ENCODE peak calls at places on chromosome 14, in seven cellular contexts. E, J, H, F, V, R and G are unnamed samples.

GRCh38 chr14:20652996-20653975 is 11.8 kb upstream of the OR6S1 start:
- DNase-seq in E (no peak), J (no peak), F (no peak), H (peak), V (no peak), R (peak), G (no peak)

GRCh38 chr14:82047777-82048470 is 514.3 kb upstream of the SEL1L start:
- DNase-seq in E (no peak), R (no peak), F (no peak), V (no peak), H (no peak), J (no peak), G (no peak)

GRCh38 chr14:69811227-69811867 is 14.3 kb upstream of the SLC10A1 start:
- DNase-seq in F (no peak), J (no peak), H (no peak), E (no peak), R (no peak), V (no peak), G (no peak)

GRCh38 chr14:70660967-70661871 is 19.5 kb downstream of the TTC9 start:
- DNase-seq in J (peak), R (no peak), V (no peak), E (no peak), H (no peak), F (peak), G (no peak)

GRCh38 chr14:73712071-73712506 is 2.1 kb downstream of the PNMA1 start:
- DNase-seq in F (no peak), E (no peak), H (no peak), R (no peak), V (no peak), J (no peak), G (no peak)

GRCh38 chr14:92484132-92484823 is 29.3 kb upstream of the RIN3 start:
- DNase-seq in H (no peak), J (no peak), V (no peak), F (no peak), E (no peak), R (no peak), G (no peak)

GRCh38 chr14:37447883-37448391 is 147.1 kb downstream of the FOXA1 start:
- DNase-seq in R (no peak), F (no peak), J (no peak), V (peak), E (no peak), H (peak), G (no peak)

GRCh38 chr14:73833024-73833423 is 18.6 kb upstream of the PTGR2 start:
- DNase-seq in H (no peak), F (no peak), E (no peak), J (no peak), R (no peak), V (no peak), G (no peak)

GRCh38 chr14:102824832-102825231 is 47.6 kb downstream of the TRAF3 start:
- DNase-seq in V (peak), H (peak), J (no peak), E (no peak), R (peak), F (no peak), G (no peak)

GRCh38 chr14:102514987-102515733 is 5.6 kb upstream of the ANKRD9 start:
- DNase-seq in J (no peak), H (no peak), F (no peak), R (no peak), E (no peak), V (no peak), G (no peak)

GRCh38 chr14:78530078-78530477 is 359.9 kb downstream of the NRXN3 start:
- DNase-seq in F (no peak), V (no peak), R (peak), H (no peak), E (no peak), J (no peak), G (no peak)

GRCh38 chr14:38255673-38256357 is at the start of gene CLEC14A:
- DNase-seq in J (no peak), H (no peak), F (no peak), V (no peak), R (no peak), E (peak), G (no peak)

GRCh38 chr14:31944256-31945073 is 132.6 kb upstream of the ARHGAP5 start:
- DNase-seq in J (peak), H (no peak), E (no peak), V (no peak), R (peak), F (no peak), G (no peak)

GRCh38 chr14:73462078-73462715 is 3.9 kb upstream of the NUMB start:
- DNase-seq in J (peak), F (no peak), R (peak), V (no peak), H (no peak), E (peak), G (peak)

GRCh38 chr14:54566410-54567223 is at the start of gene SAMD4A:
- DNase-seq in H (peak), J (peak), V (no peak), F (peak), E (peak), R (peak), G (peak)

GRCh38 chr14:68363841-68364711 is 428.8 kb downstream of the ZFP36L1 start:
- DNase-seq in J (peak), E (peak), R (peak), V (no peak), F (no peak), H (no peak), G (peak)

GRCh38 chr14:68363401-68363800 is 429.5 kb downstream of the ZFP36L1 start:
- DNase-seq in E (no peak), J (no peak), H (no peak), R (peak), F (no peak), V (no peak), G (no peak)

GRCh38 chr14:68365228-68365627 is 427.6 kb downstream of the ZFP36L1 start:
- DNase-seq in V (peak), E (no peak), F (no peak), R (peak), H (peak), J (no peak), G (no peak)

GRCh38 chr14:68366656-68367055 is 426.2 kb downstream of the ZFP36L1 start:
- DNase-seq in E (no peak), V (no peak), R (no peak), J (no peak), H (no peak), F (no peak), G (no peak)

DNA sequence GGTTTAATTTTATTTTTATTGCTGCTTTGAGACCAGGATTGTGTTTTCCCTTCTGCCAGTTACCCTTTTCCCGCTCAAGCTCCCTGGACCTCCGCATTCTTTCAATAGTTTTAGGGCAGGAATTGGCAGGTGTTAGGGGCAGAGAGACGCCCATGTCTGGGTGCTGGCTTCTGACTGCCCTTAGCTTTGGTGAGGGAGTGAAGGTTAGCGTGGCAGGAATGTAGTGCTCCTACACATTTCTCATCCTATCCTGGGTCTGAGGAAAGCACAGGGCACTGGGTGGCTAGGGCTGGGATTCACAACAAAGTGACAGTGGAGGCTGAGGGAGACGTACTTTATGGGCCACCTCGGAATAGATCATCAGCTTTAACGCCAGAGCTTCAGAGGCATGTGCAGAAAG is 428.0 kb downstream of the ZFP36L1 start:
- DNase-seq in F (no peak), J (no peak), E (no peak), H (no peak), R (no peak), V (no peak), G (no peak)
- H3K27ac ChIP-seq in F (no peak), J (peak), E (peak), H (peak), R (peak), V (peak), G (peak)

GRCh38 chr14:103878180-103878579 is 30.8 kb upstream of the PPP1R13B start:
- DNase-seq in E (no peak), V (no peak), F (no peak), R (no peak), H (no peak), J (no peak), G (no peak)
- H3K27ac ChIP-seq in E (no peak), V (no peak), F (no peak), R (no peak), H (no peak), J (no peak), G (no peak)

GRCh38 chr14:23296012-23296777 is 6.5 kb downstream of the PPP1R3E start:
- DNase-seq in J (no peak), V (no peak), E (no peak), H (no peak), F (no peak), R (no peak), G (no peak)

GRCh38 chr14:23297096-23297495 is 5.6 kb downstream of the PPP1R3E start:
- DNase-seq in J (no peak), H (no peak), E (no peak), R (no peak), F (no peak), V (no peak), G (no peak)

GRCh38 chr14:23299558-23299957 is 3.1 kb downstream of the PPP1R3E start:
- DNase-seq in V (peak), E (no peak), F (no peak), J (no peak), H (no peak), R (peak), G (no peak)

GRCh38 chr14:23299186-23299521 is 3.5 kb downstream of the PPP1R3E start:
- DNase-seq in E (no peak), J (no peak), V (peak), H (peak), R (no peak), F (no peak), G (no peak)

GRCh38 chr14:23297878-23298277 is 4.8 kb downstream of the PPP1R3E start:
- DNase-seq in H (no peak), V (no peak), F (no peak), J (no peak), E (no peak), R (no peak), G (no peak)
- H3K27ac ChIP-seq in H (no peak), V (peak), F (no peak), J (no peak), E (no peak), R (no peak), G (no peak)

DNA sequence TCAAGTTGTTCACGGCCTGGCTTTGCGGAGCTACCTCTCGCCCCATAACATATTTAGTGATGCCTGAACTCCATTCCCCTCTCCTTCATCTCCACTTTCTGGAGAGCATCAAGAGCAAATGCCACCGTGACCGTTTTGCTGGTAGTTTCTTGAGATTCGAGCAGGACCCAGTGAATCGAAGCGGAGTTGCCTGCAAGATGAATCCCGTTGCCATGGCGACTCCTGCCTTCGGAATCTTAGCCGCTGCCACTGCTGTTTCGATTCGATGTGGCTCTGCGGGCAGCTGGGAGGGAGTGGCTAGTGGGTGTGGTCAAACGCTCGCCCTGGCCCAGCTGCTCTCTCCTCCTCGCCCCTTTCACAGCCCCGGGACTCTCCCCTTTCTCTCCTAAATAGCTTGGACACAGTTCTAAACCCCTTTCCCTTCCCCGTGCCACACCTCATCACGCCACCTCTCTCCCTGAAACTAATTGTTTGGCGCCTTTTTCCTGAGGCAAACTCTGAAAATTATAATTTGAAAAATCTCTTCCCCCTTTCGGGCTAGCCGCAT is 1.4 kb downstream of the DAAM1 start:
- DNase-seq in E (peak), J (peak), H (peak), F (peak), R (peak), V (peak), G (peak)
- H3K27ac ChIP-seq in E (peak), J (peak), H (peak), F (peak), R (peak), V (peak), G (peak)

GRCh38 chr14:105689722-105690121 is 163.3 kb downstream of the TMEM121 start:
- DNase-seq in E (no peak), V (no peak), R (no peak), H (no peak), J (no peak), F (no peak), G (no peak)

GRCh38 chr14:105694961-105695360 is 168.6 kb downstream of the TMEM121 start:
- DNase-seq in V (no peak), F (no peak), R (no peak), H (no peak), E (no peak), J (no peak), G (no peak)

GRCh38 chr14:105685003-105685402 is 158.6 kb downstream of the TMEM121 start:
- DNase-seq in V (no peak), F (no peak), J (no peak), R (no peak), H (no peak), E (no peak), G (no peak)

GRCh38 chr14:105690671-105691070 is 164.3 kb downstream of the TMEM121 start:
- DNase-seq in J (no peak), V (no peak), F (no peak), R (no peak), E (no peak), H (no peak), G (no peak)
- H3K27ac ChIP-seq in J (no peak), V (no peak), F (no peak), R (no peak), E (no peak), H (no peak), G (no peak)

DNA sequence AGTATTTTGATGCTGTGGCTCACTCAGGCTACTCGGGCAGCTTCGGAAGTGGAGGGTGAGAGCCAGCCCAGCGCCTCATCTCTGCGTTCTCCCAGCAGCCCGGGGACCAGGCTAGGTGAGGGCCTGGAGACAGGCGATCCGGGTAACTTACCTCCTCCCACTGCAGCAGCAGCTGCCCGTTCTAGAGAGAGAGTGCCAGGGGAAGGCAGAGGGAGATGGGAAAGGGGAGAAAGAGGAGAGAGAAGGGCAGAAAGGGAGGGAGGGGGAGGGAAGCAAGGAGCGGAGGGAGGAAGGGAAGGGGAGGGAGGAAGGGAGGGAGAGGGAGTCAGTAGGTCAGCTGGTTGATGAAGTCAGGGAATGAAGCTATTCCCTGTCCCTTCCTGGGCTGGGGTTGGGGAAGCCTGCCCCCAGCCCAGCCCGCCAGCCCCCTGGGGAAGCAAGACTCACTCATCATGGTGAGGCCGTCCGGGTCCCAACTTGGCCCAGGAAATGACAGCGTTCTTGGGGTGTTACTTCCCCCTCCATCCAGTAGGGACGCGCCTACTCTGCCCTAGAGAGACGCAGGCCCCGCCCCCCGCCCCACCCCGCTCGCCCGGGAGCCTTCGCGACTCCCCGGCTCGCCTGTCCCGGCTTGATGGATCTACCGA is at the start of gene IFI27L2:
- DNase-seq in R (peak), V (no peak), H (peak), J (peak), F (peak), E (peak), G (peak)
- H3K27ac ChIP-seq in R (peak), V (peak), H (peak), J (peak), F (no peak), E (peak), G (peak)